ENCODE peak calls at places on chromosomes 11 and 22, in eight cellular contexts. P is AML-193, Q is kidney, J is AG10803, Z is hippocampal formation, F is HT1080, H is AG09309, X is mucosa of gallbladder. V is an unnamed sample.

GRCh38 chr11:73197348-73197747 is 20.7 kb upstream of the P2RY2 start:
- DNase-seq in P (no peak), Q (no peak), J (no peak), Z (no peak), F (no peak), H (no peak), X (no peak), V (no peak)

GRCh38 chr22:46905415-46905814 is 143.0 kb downstream of the TBC1D22A start:
- DNase-seq in P (no peak), Q (peak; percentile 68), J (no peak), Z (no peak), F (no peak), H (no peak), X (no peak), V (no peak)

GRCh38 chr11:70233511-70233919 is 30.4 kb downstream of the FADD start:
- DNase-seq in P (no peak), Q (no peak), J (peak; percentile 35), Z (no peak), F (peak; percentile 96), H (peak; percentile 45), X (peak; percentile 67), V (no peak)

GRCh38 chr22:20479612-20480196 is 15.9 kb downstream of the KLHL22 start:
- DNase-seq in P (no peak), Q (no peak), J (peak; percentile 13), Z (no peak), F (no peak), H (no peak), X (no peak), V (no peak)

GRCh38 chr11:86869966-86870570 is 69.7 kb downstream of the PRSS23 start:
- DNase-seq in P (peak; percentile 25), Q (no peak), J (peak; percentile 59), Z (peak; percentile 26), F (peak; percentile 60), H (peak; percentile 28), X (peak; percentile 48), V (peak; percentile 48)

GRCh38 chr11:59186130-59186594 is 14.2 kb downstream of the DTX4 start:
- DNase-seq in P (no peak), Q (no peak), J (no peak), Z (no peak), F (peak; percentile 48), H (no peak), X (peak; percentile 82), V (no peak)

GRCh38 chr11:65378208-65378927 is 4.1 kb downstream of the SLC25A45 start:
- DNase-seq in P (peak; percentile 71), Q (no peak), J (no peak), Z (no peak), F (no peak), H (no peak), X (no peak), V (no peak)

GRCh38 chr11:3866206-3866605 is 10.7 kb downstream of the STIM1 start:
- DNase-seq in P (peak; percentile 50), Q (no peak), J (peak; percentile 27), Z (no peak), F (no peak), H (no peak), X (no peak), V (no peak)

GRCh38 chr11:59559886-59560285 is 48.5 kb downstream of the OR4D9 start:
- DNase-seq in P (no peak), Q (no peak), J (no peak), Z (no peak), F (no peak), H (no peak), X (no peak), V (no peak)

GRCh38 chr11:64810891-64811272 is 531 bp upstream of the MEN1 start:
- DNase-seq in P (no peak), Q (peak; percentile 80), J (no peak), Z (no peak), F (no peak), H (no peak), X (peak; percentile 24), V (no peak)

GRCh38 chr11:66727282-66727882 is 1.6 kb downstream of the SPTBN2 start:
- DNase-seq in P (no peak), Q (peak; percentile 78), J (no peak), Z (no peak), F (peak; percentile 38), H (no peak), X (no peak), V (no peak)

GRCh38 chr11:57776101-57776511 is 14.5 kb downstream of the CTNND1 start:
- DNase-seq in P (no peak), Q (no peak), J (peak; percentile 97), Z (no peak), F (peak; percentile 26), H (no peak), X (no peak), V (no peak)

GRCh38 chr22:22380098-22381030 is 128.2 kb downstream of the ZNF280B start:
- DNase-seq in P (no peak), Q (no peak), J (no peak), Z (no peak), F (no peak), H (no peak), X (no peak), V (no peak)

GRCh38 chr22:43262990-43263644 is 76.2 kb upstream of the TTLL12 start:
- DNase-seq in P (peak; percentile 18), Q (peak; percentile 85), J (no peak), Z (no peak), F (no peak), H (no peak), X (no peak), V (no peak)

GRCh38 chr11:575324-575995 is 810 bp upstream of the PHRF1 start:
- DNase-seq in P (peak; percentile 69), Q (no peak), J (peak; percentile 37), Z (no peak), F (no peak), H (no peak), X (no peak), V (no peak)

GRCh38 chr11:8207080-8208000 is 38.5 kb upstream of the RIC3 start:
- DNase-seq in P (no peak), Q (no peak), J (peak; percentile 8), Z (no peak), F (peak; percentile 63), H (no peak), X (no peak), V (peak; percentile 22)

GRCh38 chr11:97107604-97108003 is 717.8 kb downstream of the JRKL start:
- DNase-seq in P (no peak), Q (no peak), J (no peak), Z (no peak), F (no peak), H (no peak), X (no peak), V (no peak)

GRCh38 chr11:70637949-70638598 is 239.7 kb downstream of the CTTN start:
- DNase-seq in P (no peak), Q (no peak), J (no peak), Z (peak; percentile 37), F (no peak), H (no peak), X (no peak), V (no peak)

GRCh38 chr11:1881442-1882264 is 10.0 kb downstream of the PRR33 start:
- DNase-seq in P (no peak), Q (peak; percentile 75), J (no peak), Z (no peak), F (no peak), H (no peak), X (no peak), V (no peak)

GRCh38 chr22:30483169-30483568 is 11.4 kb upstream of the SEC14L3 start:
- DNase-seq in P (no peak), Q (no peak), J (peak; percentile 4), Z (no peak), F (no peak), H (no peak), X (no peak), V (no peak)

GRCh38 chr11:43327987-43328386 is 16.2 kb downstream of the API5 start:
- DNase-seq in P (no peak), Q (no peak), J (peak; percentile 73), Z (no peak), F (peak; percentile 88), H (peak; percentile 45), X (peak; percentile 20), V (peak; percentile 72)

GRCh38 chr11:61901353-61901858 is 10.1 kb upstream of the FADS3 start:
- DNase-seq in P (no peak), Q (no peak), J (no peak), Z (no peak), F (no peak), H (no peak), X (no peak), V (no peak)

GRCh38 chr22:39236321-39237275 is 8.2 kb downstream of the PDGFB start:
- DNase-seq in P (peak; percentile 14), Q (peak; percentile 59), J (no peak), Z (no peak), F (peak; percentile 24), H (no peak), X (peak; percentile 38), V (no peak)